ENCODE peak calls at places on chromosomes 5 and 9, in five cellular contexts. One of them, this sample, is unnamed.

GRCh38 chr9:134922066-134922931 is 4.6 kb upstream of the FCN1 start:
- DNase-seq in neural crest cell: no peak
- DNase-seq in naive B cell: no peak
- DNase-seq in ascending aorta: peak; percentile 70
- DNase-seq in aorta: peak; percentile 68
- DNase-seq in this sample: no peak

GRCh38 chr5:157955541-157956172 is 96.7 kb upstream of the CLINT1 start:
- DNase-seq in neural crest cell: no peak
- DNase-seq in naive B cell: no peak
- DNase-seq in aorta: no peak
- DNase-seq in ascending aorta: no peak
- DNase-seq in this sample: no peak

GRCh38 chr9:1366300-1366699 is 316.1 kb downstream of the DMRT2 start:
- DNase-seq in naive B cell: no peak
- DNase-seq in aorta: no peak
- DNase-seq in ascending aorta: no peak
- DNase-seq in neural crest cell: no peak
- DNase-seq in this sample: no peak

GRCh38 chr5:156824800-156825199 is 25.3 kb upstream of the PPP1R2B start:
- DNase-seq in aorta: no peak
- DNase-seq in naive B cell: no peak
- DNase-seq in neural crest cell: no peak
- DNase-seq in ascending aorta: no peak
- DNase-seq in this sample: peak; percentile 77

GRCh38 chr9:33393581-33393980 is 8.8 kb downstream of the AQP7 start:
- DNase-seq in naive B cell: no peak
- DNase-seq in ascending aorta: no peak
- DNase-seq in aorta: no peak
- DNase-seq in neural crest cell: no peak
- DNase-seq in this sample: no peak

GRCh38 chr9:134626576-134627416 is 14.8 kb upstream of the COL5A1 start:
- DNase-seq in ascending aorta: peak; percentile 51
- DNase-seq in aorta: peak; percentile 65
- DNase-seq in neural crest cell: no peak
- DNase-seq in naive B cell: no peak
- DNase-seq in this sample: no peak

GRCh38 chr5:50745221-50745620 is 78.8 kb downstream of the PARP8 start:
- DNase-seq in ascending aorta: no peak
- DNase-seq in neural crest cell: no peak
- DNase-seq in naive B cell: no peak
- DNase-seq in aorta: no peak
- DNase-seq in this sample: no peak

GRCh38 chr5:78504726-78505431 is 143.7 kb downstream of the LHFPL2 start:
- DNase-seq in naive B cell: no peak
- DNase-seq in aorta: peak; percentile 93
- DNase-seq in neural crest cell: no peak
- DNase-seq in ascending aorta: peak; percentile 97
- DNase-seq in this sample: no peak

GRCh38 chr5:152309926-152310450 is 95.1 kb downstream of the NMUR2 start:
- DNase-seq in ascending aorta: no peak
- DNase-seq in neural crest cell: no peak
- DNase-seq in aorta: no peak
- DNase-seq in naive B cell: no peak
- DNase-seq in this sample: no peak

GRCh38 chr9:35829084-35829763 is at the start of gene TMEM8B:
- DNase-seq in ascending aorta: peak; percentile 98
- DNase-seq in aorta: peak; percentile 98
- DNase-seq in naive B cell: peak; percentile 85
- DNase-seq in neural crest cell: peak; percentile 86
- DNase-seq in this sample: peak; percentile 88

GRCh38 chr9:127207734-127208410 is 56.7 kb upstream of the GARNL3 start:
- DNase-seq in ascending aorta: no peak
- DNase-seq in neural crest cell: no peak
- DNase-seq in naive B cell: no peak
- DNase-seq in aorta: peak; percentile 58
- DNase-seq in this sample: no peak

GRCh38 chr9:69325409-69326212 is 596 bp downstream of the ENTREP1 start:
- DNase-seq in aorta: peak; percentile 71
- DNase-seq in neural crest cell: no peak
- DNase-seq in ascending aorta: no peak
- DNase-seq in naive B cell: no peak
- DNase-seq in this sample: no peak

GRCh38 chr9:88689509-88689908 is 154.5 kb downstream of the NXNL2 start:
- DNase-seq in naive B cell: no peak
- DNase-seq in aorta: no peak
- DNase-seq in ascending aorta: no peak
- DNase-seq in neural crest cell: no peak
- DNase-seq in this sample: no peak

GRCh38 chr9:133729646-133730281 is 8.4 kb downstream of the SARDH start:
- DNase-seq in aorta: no peak
- DNase-seq in ascending aorta: peak; percentile 47
- DNase-seq in neural crest cell: no peak
- DNase-seq in naive B cell: no peak
- DNase-seq in this sample: no peak

GRCh38 chr5:116626272-116626723 is 51.7 kb upstream of the SEMA6A start:
- DNase-seq in naive B cell: no peak
- DNase-seq in ascending aorta: peak; percentile 82
- DNase-seq in aorta: no peak
- DNase-seq in neural crest cell: no peak
- DNase-seq in this sample: no peak

GRCh38 chr9:1875921-1876448 is 139.2 kb upstream of the SMARCA2 start:
- DNase-seq in naive B cell: no peak
- DNase-seq in aorta: no peak
- DNase-seq in ascending aorta: no peak
- DNase-seq in neural crest cell: no peak
- DNase-seq in this sample: no peak

GRCh38 chr9:97593960-97594359 is 39.2 kb downstream of the TSTD2 start:
- DNase-seq in aorta: no peak
- DNase-seq in neural crest cell: no peak
- DNase-seq in naive B cell: no peak
- DNase-seq in ascending aorta: no peak
- DNase-seq in this sample: no peak

GRCh38 chr5:102223542-102224444 is 72.3 kb downstream of the SLCO4C1 start:
- DNase-seq in ascending aorta: no peak
- DNase-seq in naive B cell: peak; percentile 24
- DNase-seq in neural crest cell: no peak
- DNase-seq in aorta: no peak
- DNase-seq in this sample: peak; percentile 81